ENCODE peak calls at places on chromosomes 4 and X, in nine cellular contexts. D, Y, C, M, U, T, O, F and N are unnamed samples.

GRCh38 chr4:1207157-1207470 is 34.7 kb upstream of the SPON2 start:
- DNase-seq in D (no peak), Y (no peak), C (no peak), M (no peak), U (no peak), T (no peak), O (no peak), F (peak; percentile 56), N (no peak)

GRCh38 chr4:89836897-89837384 is at the start of gene SNCA:
- DNase-seq in D (peak; percentile 72), Y (no peak), C (peak; percentile 68), M (peak; percentile 54), U (peak; percentile 65), T (peak; percentile 6), O (no peak), F (no peak), N (no peak)

GRCh38 chrX:84144281-84144680 is 43.7 kb downstream of the RPS6KA6 start:
- DNase-seq in D (no peak), Y (no peak), C (no peak), M (no peak), U (no peak), T (no peak), O (no peak), F (no peak), N (no peak)

GRCh38 chr4:23061431-23061830 is 368.7 kb downstream of the GBA3 start:
- DNase-seq in D (no peak), Y (no peak), C (no peak), M (peak; percentile 58), U (no peak), T (no peak), O (no peak), F (no peak), N (no peak)

GRCh38 chr4:8582016-8582415 is 1.8 kb downstream of the GPR78 start:
- DNase-seq in D (no peak), Y (no peak), C (no peak), M (no peak), U (no peak), T (no peak), O (no peak), F (no peak), N (no peak)

GRCh38 chr4:76956961-76957738 is 7.6 kb downstream of the SEPTIN11 start:
- DNase-seq in D (no peak), Y (no peak), C (no peak), M (peak; percentile 38), U (no peak), T (no peak), O (peak; percentile 68), F (no peak), N (no peak)

GRCh38 chr4:44448548-44449443 is at the start of gene KCTD8:
- DNase-seq in D (peak; percentile 85), Y (peak; percentile 33), C (peak; percentile 79), M (peak; percentile 76), U (peak; percentile 91), T (peak; percentile 86), O (peak; percentile 35), F (peak; percentile 93), N (peak; percentile 2)

GRCh38 chrX:150983526-150984163 is 510 bp downstream of the HMGB3 start:
- DNase-seq in D (no peak), Y (no peak), C (peak; percentile 6), M (no peak), U (no peak), T (peak; percentile 8), O (no peak), F (no peak), N (no peak)

GRCh38 chr4:118417325-118417724 is 64.5 kb upstream of the PRSS12 start:
- DNase-seq in D (no peak), Y (no peak), C (no peak), M (no peak), U (no peak), T (no peak), O (peak; percentile 86), F (no peak), N (no peak)

GRCh38 chr4:161815841-161816240 is 348.0 kb downstream of the FSTL5 start:
- DNase-seq in D (no peak), Y (no peak), C (no peak), M (no peak), U (no peak), T (no peak), O (no peak), F (no peak), N (no peak)

GRCh38 chr4:177309525-177310371 is at the start of gene NEIL3:
- DNase-seq in D (peak; percentile 92), Y (peak; percentile 87), C (peak; percentile 93), M (peak; percentile 96), U (peak; percentile 72), T (peak; percentile 92), O (peak; percentile 82), F (peak; percentile 93), N (peak; percentile 71)

GRCh38 chrX:17621566-17622270 is 115.6 kb upstream of the SCML1 start:
- DNase-seq in D (no peak), Y (no peak), C (no peak), M (no peak), U (no peak), T (no peak), O (no peak), F (no peak), N (no peak)

GRCh38 chr4:182880387-182881356 is 36.5 kb downstream of the DCTD start:
- DNase-seq in D (no peak), Y (no peak), C (no peak), M (no peak), U (no peak), T (no peak), O (no peak), F (peak; percentile 54), N (no peak)

GRCh38 chr4:159357350-159357749 is 254.5 kb downstream of the RAPGEF2 start:
- DNase-seq in D (no peak), Y (no peak), C (no peak), M (no peak), U (no peak), T (no peak), O (no peak), F (no peak), N (no peak)

GRCh38 chr4:79232555-79232954 is 93.3 kb downstream of the NAA11 start:
- DNase-seq in D (no peak), Y (no peak), C (no peak), M (no peak), U (no peak), T (no peak), O (no peak), F (no peak), N (no peak)

GRCh38 chr4:148271166-148271565 is 171.0 kb downstream of the NR3C2 start:
- DNase-seq in D (no peak), Y (no peak), C (no peak), M (no peak), U (no peak), T (no peak), O (no peak), F (no peak), N (no peak)

GRCh38 chrX:10062352-10062751 is 94.4 kb upstream of the CLCN4 start:
- DNase-seq in D (no peak), Y (no peak), C (no peak), M (no peak), U (no peak), T (no peak), O (no peak), F (no peak), N (no peak)

GRCh38 chr4:8305851-8306361 is 36.4 kb downstream of the HTRA3 start:
- DNase-seq in D (no peak), Y (no peak), C (peak; percentile 24), M (no peak), U (no peak), T (no peak), O (no peak), F (peak; percentile 64), N (no peak)

GRCh38 chrX:24314019-24314635 is at the start of gene SUPT20HL2:
- DNase-seq in D (no peak), Y (no peak), C (no peak), M (no peak), U (no peak), T (no peak), O (no peak), F (no peak), N (no peak)

GRCh38 chr4:105232374-105232773 is 85.7 kb downstream of the TET2 start:
- DNase-seq in D (no peak), Y (no peak), C (no peak), M (no peak), U (no peak), T (no peak), O (no peak), F (no peak), N (no peak)

GRCh38 chr4:184824081-184824775 is 1.5 kb downstream of the ACSL1 start:
- DNase-seq in D (no peak), Y (no peak), C (no peak), M (no peak), U (no peak), T (peak; percentile 22), O (no peak), F (no peak), N (no peak)

GRCh38 chrX:100911731-100912130 is 17.0 kb downstream of the XKRX start:
- DNase-seq in D (no peak), Y (no peak), C (no peak), M (no peak), U (no peak), T (no peak), O (no peak), F (no peak), N (no peak)

GRCh38 chr4:17823871-17824669 is 13.3 kb downstream of the NCAPG start:
- DNase-seq in D (no peak), Y (no peak), C (no peak), M (no peak), U (no peak), T (no peak), O (peak; percentile 22), F (no peak), N (no peak)

GRCh38 chr4:1248262-1249147 is at the start of gene CTBP1:
- DNase-seq in D (peak; percentile 81), Y (peak; percentile 89), C (peak; percentile 94), M (peak; percentile 77), U (peak; percentile 73), T (peak; percentile 99), O (peak; percentile 75), F (peak; percentile 85), N (peak; percentile 58)

GRCh38 chrX:42697544-42697943 is 80.4 kb downstream of the PPP1R2C start:
- DNase-seq in D (no peak), Y (no peak), C (no peak), M (no peak), U (no peak), T (no peak), O (no peak), F (no peak), N (no peak)

GRCh38 chr4:70556856-70557255 is 35.2 kb upstream of the AMBN start:
- DNase-seq in D (no peak), Y (no peak), C (no peak), M (no peak), U (no peak), T (no peak), O (peak; percentile 4), F (no peak), N (no peak)

GRCh38 chr4:77818077-77818666 is 996 bp downstream of the CNOT6L start:
- DNase-seq in D (peak; percentile 36), Y (peak; percentile 48), C (peak; percentile 78), M (peak; percentile 84), U (peak; percentile 28), T (peak; percentile 72), O (peak; percentile 79), F (peak; percentile 88), N (peak; percentile 89)

GRCh38 chr4:80058740-80059139 is 14.3 kb downstream of the ANTXR2 start:
- DNase-seq in D (no peak), Y (peak; percentile 59), C (no peak), M (no peak), U (no peak), T (peak; percentile 54), O (peak; percentile 56), F (no peak), N (no peak)

GRCh38 chr4:127479031-127479622 is 153.6 kb upstream of the INTU start:
- DNase-seq in D (peak; percentile 2), Y (no peak), C (peak; percentile 66), M (no peak), U (no peak), T (no peak), O (peak; percentile 54), F (no peak), N (no peak)

GRCh38 chr4:2339458-2340271 is 77.8 kb upstream of the MXD4 start:
- DNase-seq in D (no peak), Y (no peak), C (no peak), M (peak; percentile 15), U (no peak), T (no peak), O (no peak), F (no peak), N (no peak)

GRCh38 chr4:156591679-156592078 is 379.9 kb downstream of the PDGFC start:
- DNase-seq in D (no peak), Y (no peak), C (no peak), M (no peak), U (no peak), T (no peak), O (no peak), F (no peak), N (no peak)